ENCODE peak calls at places on chromosomes 1 and 21, in five cellular contexts. F is foreskin fibroblast; H is effector memory CD8-positive, alpha-beta T cell; M is anterior cingulate cortex; S is choroid plexus epithelial cell. R is an unnamed sample.

GRCh38 chr21:44932366-44933181 is 7.3 kb upstream of the SLX9 start:
- DNase-seq in H (peak), M (no peak), S (peak), F (peak), R (no peak)

GRCh38 chr1:185441608-185442007 is 124.6 kb upstream of the IVNS1ABP start:
- DNase-seq in S (peak), M (no peak), F (peak), H (no peak), R (peak)

GRCh38 chr1:219917281-219917680 is 11.1 kb downstream of the SLC30A10 start:
- DNase-seq in H (no peak), S (no peak), F (no peak), M (no peak), R (no peak)

GRCh38 chr1:15323989-15324866 is 77.2 kb downstream of the FHAD1 start:
- DNase-seq in F (peak), H (no peak), M (no peak), S (peak), R (no peak)

GRCh38 chr1:222247811-222248310 is 300.0 kb downstream of the HHIPL2 start:
- DNase-seq in F (no peak), H (no peak), M (no peak), S (no peak), R (no peak)

GRCh38 chr1:63623952-63624351 is 30.7 kb downstream of the PGM1 start:
- DNase-seq in H (no peak), S (no peak), F (no peak), M (no peak), R (no peak)

GRCh38 chr1:115325876-115326275 is 12.2 kb downstream of the NGF start:
- DNase-seq in M (no peak), H (no peak), S (no peak), F (peak), R (peak)

GRCh38 chr1:151968058-151968457 is 25.6 kb downstream of the S100A10 start:
- DNase-seq in F (peak), H (peak), M (no peak), S (peak), R (peak)

GRCh38 chr1:2940178-2940577 is 81.1 kb upstream of the ACTRT2 start:
- DNase-seq in H (no peak), M (no peak), F (no peak), S (no peak), R (no peak)